ENCODE peak calls at places on chromosomes 12 and 14, in eight cellular contexts. V is psoas muscle, M is neural progenitor cell, X is cardiac fibroblast, J is lung, D is left ventricle myocardium inferior, H is GM12864, R is heart right ventricle. G is an unnamed sample.

GRCh38 chr14:68848253-68848652 is 55.4 kb upstream of the ZFP36L1 start:
- DNase-seq in D (no peak), J (peak), M (no peak), H (no peak), V (no peak), X (no peak), R (no peak), G (no peak)

GRCh38 chr12:104420868-104421267 is 35.9 kb upstream of the CHST11 start:
- DNase-seq in V (no peak), R (no peak), J (no peak), M (no peak), D (no peak), X (no peak), H (no peak), G (no peak)

GRCh38 chr12:131365821-131366260 is 345.0 kb upstream of the SFSWAP start:
- DNase-seq in H (no peak), V (no peak), R (no peak), M (no peak), X (no peak), D (no peak), J (no peak), G (no peak)

GRCh38 chr14:32006267-32007110 is 70.6 kb upstream of the ARHGAP5 start:
- DNase-seq in H (no peak), R (no peak), M (no peak), X (peak), J (no peak), D (no peak), V (no peak), G (peak)

GRCh38 chr12:26172013-26172412 is 23.4 kb upstream of the SSPN start:
- DNase-seq in D (no peak), X (no peak), H (no peak), R (no peak), J (no peak), M (no peak), V (no peak), G (no peak)

GRCh38 chr12:122571821-122572220 is 44.8 kb downstream of the KNTC1 start:
- DNase-seq in H (no peak), J (no peak), X (no peak), D (no peak), V (no peak), R (no peak), M (no peak), G (no peak)

GRCh38 chr14:57712101-57712500 is 153.8 kb downstream of the SLC35F4 start:
- DNase-seq in H (no peak), J (no peak), R (no peak), M (no peak), X (peak), D (no peak), V (no peak), G (no peak)

GRCh38 chr14:87712386-87713113 is 280.4 kb downstream of the GALC start:
- DNase-seq in H (no peak), M (peak), X (no peak), V (no peak), J (no peak), D (no peak), R (no peak), G (no peak)

GRCh38 chr14:103522028-103522581 is 525 bp downstream of the CKB start:
- DNase-seq in M (peak), J (no peak), V (peak), H (no peak), R (no peak), D (peak), X (no peak), G (no peak)

GRCh38 chr12:75571651-75572050 is 60.2 kb upstream of the KRR1 start:
- DNase-seq in X (no peak), M (no peak), V (no peak), J (no peak), D (no peak), R (no peak), H (no peak), G (no peak)

GRCh38 chr12:29702222-29702621 is 81.5 kb downstream of the TMTC1 start:
- DNase-seq in H (no peak), V (no peak), J (no peak), R (no peak), X (no peak), D (no peak), M (no peak), G (no peak)

GRCh38 chr12:88310069-88310468 is 168.0 kb downstream of the TMTC3 start:
- DNase-seq in J (no peak), H (no peak), R (peak), X (peak), V (peak), D (no peak), M (no peak), G (no peak)

GRCh38 chr12:104721065-104721458 is 237.0 kb downstream of the SLC41A2 start:
- DNase-seq in D (no peak), H (no peak), V (no peak), M (peak), R (no peak), J (no peak), X (no peak), G (no peak)

GRCh38 chr12:104873374-104873773 is 84.7 kb downstream of the SLC41A2 start:
- DNase-seq in D (no peak), M (no peak), J (no peak), X (peak), H (no peak), R (no peak), V (no peak), G (no peak)

GRCh38 chr14:90600619-90601018 is 203.8 kb downstream of the CALM1 start:
- DNase-seq in V (no peak), H (no peak), R (no peak), D (no peak), M (no peak), J (no peak), X (no peak), G (no peak)

GRCh38 chr12:59023861-59024424 is 103.6 kb upstream of the LRIG3 start:
- DNase-seq in X (no peak), V (no peak), H (no peak), J (no peak), R (no peak), M (no peak), D (no peak), G (no peak)

GRCh38 chr14:96077983-96078686 is 39.0 kb downstream of the C14orf132 start:
- DNase-seq in M (no peak), J (no peak), D (no peak), H (no peak), R (no peak), V (peak), X (no peak), G (no peak)

GRCh38 chr12:74514098-74514872 is 23.4 kb upstream of the ATXN7L3B start:
- DNase-seq in X (no peak), V (no peak), M (no peak), H (no peak), D (no peak), J (no peak), R (no peak), G (no peak)

GRCh38 chr12:1593232-1594044 is 943 bp downstream of the FBXL14 start:
- DNase-seq in H (no peak), X (peak), M (peak), D (peak), J (peak), V (peak), R (peak), G (no peak)

GRCh38 chr12:11778703-11779102 is 129.2 kb downstream of the ETV6 start:
- DNase-seq in V (no peak), H (no peak), J (no peak), D (no peak), R (no peak), X (no peak), M (no peak), G (no peak)

GRCh38 chr12:105420659-105421240 is 90.3 kb downstream of the C12orf75 start:
- DNase-seq in H (peak), X (peak), M (peak), R (peak), D (peak), V (peak), J (peak), G (no peak)

GRCh38 chr12:93005928-93006654 is 77.0 kb upstream of the EEA1 start:
- DNase-seq in V (no peak), J (no peak), H (no peak), M (peak), R (no peak), D (no peak), X (no peak), G (no peak)

GRCh38 chr14:89417111-89417468 is at the start of gene FOXN3:
- DNase-seq in H (peak), D (peak), V (peak), R (peak), M (peak), J (peak), X (peak), G (no peak)
- H3K4me3 ChIP-seq in H (peak), D (peak), V (peak), R (peak), M (peak), J (peak), X (peak), G (peak)

DNA sequence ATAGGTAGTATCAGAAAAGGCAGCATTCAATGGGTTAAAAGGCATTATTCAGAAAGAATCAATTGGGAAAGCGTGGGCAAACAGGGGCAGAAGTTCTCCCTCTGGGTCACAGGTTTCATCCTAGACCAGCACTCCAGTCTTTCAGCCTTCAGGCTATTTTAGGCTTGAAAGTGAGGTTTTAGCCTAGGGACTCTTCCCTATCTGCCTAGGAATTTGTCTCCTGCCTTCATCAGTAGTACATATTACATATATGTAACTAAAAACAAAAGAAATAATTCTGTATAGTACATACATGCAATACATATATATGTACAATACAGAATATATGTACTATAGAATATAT is 34.6 kb upstream of the PCNX1 start:
- DNase-seq in J (no peak), D (no peak), H (no peak), R (no peak), V (no peak), X (no peak), M (no peak), G (no peak)
- TF ChIP-seq CTCF in J (no peak), D (no peak), H (no peak), R (no peak), V (no peak), X (no peak), M (no peak), G (no peak)

GRCh38 chr14:53127151-53127550 is 26.0 kb downstream of the DDHD1 start:
- DNase-seq in J (no peak), D (no peak), H (no peak), V (no peak), X (no peak), R (no peak), M (no peak), G (no peak)
- H3K4me3 ChIP-seq in J (no peak), D (peak), H (no peak), V (peak), X (no peak), R (peak), M (no peak), G (no peak)

GRCh38 chr14:71166434-71166833 is 259.2 kb downstream of the PCNX1 start:
- DNase-seq in H (no peak), V (no peak), X (peak), D (no peak), R (no peak), M (peak), J (no peak), G (peak)
- TF ChIP-seq CTCF in H (peak), V (no peak), X (peak), D (peak), R (peak), M (peak), J (no peak), G (peak)

GRCh38 chr12:9868271-9868815 is 811 bp downstream of the CLEC2B start:
- DNase-seq in R (no peak), J (no peak), D (no peak), V (no peak), M (no peak), X (peak), H (no peak), G (no peak)

GRCh38 chr12:9868951-9869306 is 225 bp downstream of the CLEC2B start:
- DNase-seq in R (no peak), J (no peak), M (no peak), V (no peak), X (no peak), H (no peak), D (no peak), G (no peak)

GRCh38 chr12:9869307-9870161 is at the start of gene CLEC2B:
- DNase-seq in H (peak), M (peak), J (no peak), X (peak), D (no peak), R (peak), V (no peak), G (peak)

GRCh38 chr12:9866786-9867379 is 2.3 kb downstream of the CLEC2B start:
- DNase-seq in V (no peak), X (no peak), D (no peak), M (no peak), J (no peak), R (no peak), H (no peak), G (no peak)

DNA sequence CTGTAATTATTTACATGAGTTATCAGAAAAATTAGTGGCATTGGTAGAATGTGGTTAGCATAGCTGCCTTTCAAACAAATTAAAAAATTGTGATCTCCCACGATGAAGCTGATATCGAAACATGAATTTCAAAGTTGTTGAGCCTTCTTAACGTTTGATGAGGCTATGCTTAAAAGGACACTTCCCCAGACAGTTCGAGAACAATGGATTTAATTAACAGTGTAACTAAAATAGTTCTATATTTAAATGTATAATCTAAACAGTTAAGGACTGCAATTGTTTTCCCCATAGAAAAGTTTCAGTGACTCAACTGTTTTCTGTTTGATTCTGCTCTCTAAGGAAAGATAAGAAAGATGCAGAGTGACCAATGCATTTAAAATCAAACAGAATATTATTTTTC is 1.6 kb downstream of the CLEC2B start:
- DNase-seq in H (no peak), R (no peak), D (no peak), J (no peak), M (no peak), X (peak), V (no peak), G (no peak)
- H3K4me3 ChIP-seq in H (no peak), R (peak), D (peak), J (no peak), M (no peak), X (no peak), V (peak), G (no peak)

GRCh38 chr12:64798165-64798564 is 26.3 kb upstream of the TBC1D30 start:
- DNase-seq in M (no peak), X (no peak), V (no peak), D (no peak), H (no peak), R (no peak), J (no peak), G (no peak)

GRCh38 chr12:64806173-64806572 is 18.3 kb upstream of the TBC1D30 start:
- DNase-seq in R (no peak), V (no peak), M (no peak), D (no peak), H (no peak), J (no peak), X (no peak), G (no peak)

GRCh38 chr12:64800640-64801039 is 23.8 kb upstream of the TBC1D30 start:
- DNase-seq in R (no peak), X (no peak), J (no peak), V (no peak), H (peak), M (no peak), D (no peak), G (no peak)

GRCh38 chr12:64797156-64797555 is 27.3 kb upstream of the TBC1D30 start:
- DNase-seq in R (no peak), M (no peak), D (no peak), X (no peak), V (no peak), H (no peak), J (no peak), G (no peak)

GRCh38 chr12:64801381-64801780 is 23.1 kb upstream of the TBC1D30 start:
- DNase-seq in R (no peak), D (no peak), J (no peak), H (no peak), V (no peak), M (peak), X (no peak), G (no peak)
- TF ChIP-seq CTCF in R (no peak), D (no peak), J (no peak), H (no peak), V (no peak), M (peak), X (peak), G (peak)

G was measured in epithelial cell of proximal tubule.